ENCODE peak calls at places on chromosomes 3 and 15, in five cellular contexts. F is CD4-positive, alpha-beta T cell; T is A549; X is heart left ventricle; P is brain microvascular endothelial cell. G is an unnamed sample.

GRCh38 chr3:98733055-98733777 is 29.9 kb upstream of the ST3GAL6 start:
- DNase-seq in P (no peak), X (peak), T (no peak), F (no peak), G (no peak)

GRCh38 chr3:128348805-128349531 is 117.7 kb downstream of the DNAJB8 start:
- DNase-seq in X (no peak), F (no peak), P (no peak), T (no peak), G (no peak)

GRCh38 chr15:70762469-70763119 is 764 bp downstream of the UACA start:
- DNase-seq in T (peak), F (no peak), P (peak), X (peak), G (no peak)

GRCh38 chr15:40105517-40106202 is 3.0 kb downstream of the BMF start:
- DNase-seq in T (no peak), F (peak), X (no peak), P (no peak), G (no peak)

GRCh38 chr3:142857056-142857455 is 31.8 kb downstream of the PCOLCE2 start:
- DNase-seq in X (peak), F (no peak), P (no peak), T (peak), G (no peak)

GRCh38 chr15:74995779-74996765 is 709 bp downstream of the SCAMP5 start:
- DNase-seq in T (no peak), P (no peak), F (no peak), X (peak), G (peak)

GRCh38 chr15:37636736-37637135 is 297.7 kb upstream of the TMCO5A start:
- DNase-seq in F (no peak), X (no peak), T (no peak), P (no peak), G (no peak)

GRCh38 chr3:50286322-50287227 is 5.7 kb downstream of the IFRD2 start:
- DNase-seq in F (no peak), X (no peak), T (no peak), P (no peak), G (no peak)

GRCh38 chr3:115512565-115513410 is 110.5 kb upstream of the GAP43 start:
- DNase-seq in T (peak), X (peak), P (peak), F (no peak), G (no peak)

GRCh38 chr3:38643090-38643489 is 6.4 kb downstream of the SCN5A start:
- DNase-seq in F (no peak), P (no peak), X (no peak), T (no peak), G (no peak)

GRCh38 chr15:88604381-88604951 is 16.7 kb upstream of the AEN start:
- DNase-seq in P (no peak), T (no peak), X (no peak), F (no peak), G (peak)

GRCh38 chr3:10531031-10531430 is 25.6 kb upstream of the ATP2B2 start:
- DNase-seq in T (no peak), P (no peak), X (no peak), F (no peak), G (no peak)

GRCh38 chr3:172877011-172877410 is 126.5 kb downstream of the ECT2 start:
- DNase-seq in X (no peak), P (no peak), F (no peak), T (no peak), G (no peak)

GRCh38 chr3:134874737-134875413 is 79.8 kb downstream of the EPHB1 start:
- DNase-seq in F (no peak), P (no peak), X (peak), T (no peak), G (peak)

GRCh38 chr3:124620600-124621063 is 109.6 kb upstream of the UMPS start:
- DNase-seq in P (peak), F (peak), T (peak), X (peak), G (no peak)

GRCh38 chr3:86973440-86973839 is 17.5 kb downstream of the VGLL3 start:
- DNase-seq in T (peak), F (no peak), P (peak), X (no peak), G (no peak)

GRCh38 chr3:114362815-114363214 is 69.0 kb downstream of the TIGIT start:
- DNase-seq in P (no peak), F (no peak), T (peak), X (no peak), G (no peak)

GRCh38 chr3:141858312-141858711 is 18.1 kb upstream of the ATP1B3 start:
- DNase-seq in X (no peak), T (no peak), F (no peak), P (no peak), G (no peak)

GRCh38 chr15:26805470-26805869 is 32.6 kb upstream of the GABRB3 start:
- DNase-seq in F (no peak), T (no peak), P (no peak), X (no peak), G (no peak)

GRCh38 chr3:23738946-23739345 is 66.8 kb upstream of the UBE2E1 start:
- DNase-seq in P (no peak), T (peak), X (no peak), F (no peak), G (no peak)

GRCh38 chr3:171788546-171789351 is 21.5 kb downstream of the PLD1 start:
- DNase-seq in T (no peak), X (no peak), F (no peak), P (peak), G (no peak)

GRCh38 chr3:117145677-117146076 is 436.1 kb downstream of the TUSC7 start:
- DNase-seq in X (no peak), P (no peak), T (no peak), F (no peak), G (no peak)

GRCh38 chr3:45870099-45870498 is 16.2 kb upstream of the CCR9 start:
- DNase-seq in T (no peak), X (no peak), F (peak), P (no peak), G (no peak)

GRCh38 chr3:185744997-185745843 is 79.6 kb downstream of the IGF2BP2 start:
- DNase-seq in F (no peak), P (peak), T (peak), X (no peak), G (no peak)

GRCh38 chr3:174387736-174388135 is 471.4 kb upstream of the NAALADL2 start:
- DNase-seq in T (no peak), X (no peak), P (no peak), F (no peak), G (no peak)

GRCh38 chr3:193972816-193973215 is 163.1 kb upstream of the HES1 start:
- DNase-seq in P (no peak), X (no peak), F (no peak), T (no peak), G (no peak)

GRCh38 chr3:59341441-59341840 is 291.6 kb upstream of the CFAP20DC start:
- DNase-seq in P (no peak), F (no peak), X (no peak), T (no peak), G (no peak)

GRCh38 chr3:100401674-100402036 is 316 bp downstream of the LNP1 start:
- DNase-seq in P (peak), T (no peak), X (peak), F (peak), G (peak)

GRCh38 chr3:66133050-66133757 is 87.6 kb upstream of the SLC25A26 start:
- DNase-seq in P (peak), X (no peak), F (no peak), T (no peak), G (no peak)

GRCh38 chr3:53833053-53833645 is 13.1 kb downstream of the CHDH start:
- DNase-seq in X (no peak), T (no peak), P (no peak), F (no peak), G (no peak)

GRCh38 chr3:86814321-86814720 is 176.6 kb downstream of the VGLL3 start:
- DNase-seq in F (no peak), P (no peak), T (no peak), X (no peak), G (peak)

GRCh38 chr3:29281265-29282228 is 676 bp downstream of the RBMS3 start:
- DNase-seq in X (peak), F (no peak), T (peak), P (peak), G (no peak)

GRCh38 chr15:71055461-71055860 is 59.8 kb upstream of the THSD4 start:
- DNase-seq in X (no peak), P (no peak), T (peak), F (no peak), G (no peak)

GRCh38 chr3:2652416-2652815 is 457.8 kb downstream of the IL5RA start:
- DNase-seq in F (no peak), T (no peak), X (no peak), P (no peak), G (no peak)

GRCh38 chr15:39083213-39083612 is 497.7 kb upstream of the THBS1 start:
- DNase-seq in X (no peak), F (no peak), T (no peak), P (no peak), G (no peak)

GRCh38 chr3:111244760-111245159 is 173.1 kb downstream of the NECTIN3 start:
- DNase-seq in X (no peak), P (no peak), F (no peak), T (no peak), G (no peak)
- H3K27ac ChIP-seq in X (no peak), P (no peak), F (no peak), T (no peak), G (no peak)

GRCh38 chr15:83709246-83709645 is 55.3 kb downstream of the ADAMTSL3 start:
- DNase-seq in P (peak), X (no peak), F (no peak), T (no peak), G (no peak)

GRCh38 chr15:83708328-83708727 is 54.4 kb downstream of the ADAMTSL3 start:
- DNase-seq in T (no peak), X (no peak), F (no peak), P (no peak), G (no peak)

GRCh38 chr15:83710452-83710851 is 56.5 kb downstream of the ADAMTSL3 start:
- DNase-seq in P (no peak), T (no peak), X (no peak), F (no peak), G (no peak)

GRCh38 chr15:83713242-83713641 is 59.3 kb downstream of the ADAMTSL3 start:
- DNase-seq in X (no peak), T (no peak), P (no peak), F (no peak), G (no peak)

GRCh38 chr15:83709813-83710212 is 55.9 kb downstream of the ADAMTSL3 start:
- DNase-seq in T (no peak), X (no peak), P (no peak), F (no peak), G (no peak)
- H3K27ac ChIP-seq in T (no peak), X (no peak), P (no peak), F (no peak), G (no peak)

DNA sequence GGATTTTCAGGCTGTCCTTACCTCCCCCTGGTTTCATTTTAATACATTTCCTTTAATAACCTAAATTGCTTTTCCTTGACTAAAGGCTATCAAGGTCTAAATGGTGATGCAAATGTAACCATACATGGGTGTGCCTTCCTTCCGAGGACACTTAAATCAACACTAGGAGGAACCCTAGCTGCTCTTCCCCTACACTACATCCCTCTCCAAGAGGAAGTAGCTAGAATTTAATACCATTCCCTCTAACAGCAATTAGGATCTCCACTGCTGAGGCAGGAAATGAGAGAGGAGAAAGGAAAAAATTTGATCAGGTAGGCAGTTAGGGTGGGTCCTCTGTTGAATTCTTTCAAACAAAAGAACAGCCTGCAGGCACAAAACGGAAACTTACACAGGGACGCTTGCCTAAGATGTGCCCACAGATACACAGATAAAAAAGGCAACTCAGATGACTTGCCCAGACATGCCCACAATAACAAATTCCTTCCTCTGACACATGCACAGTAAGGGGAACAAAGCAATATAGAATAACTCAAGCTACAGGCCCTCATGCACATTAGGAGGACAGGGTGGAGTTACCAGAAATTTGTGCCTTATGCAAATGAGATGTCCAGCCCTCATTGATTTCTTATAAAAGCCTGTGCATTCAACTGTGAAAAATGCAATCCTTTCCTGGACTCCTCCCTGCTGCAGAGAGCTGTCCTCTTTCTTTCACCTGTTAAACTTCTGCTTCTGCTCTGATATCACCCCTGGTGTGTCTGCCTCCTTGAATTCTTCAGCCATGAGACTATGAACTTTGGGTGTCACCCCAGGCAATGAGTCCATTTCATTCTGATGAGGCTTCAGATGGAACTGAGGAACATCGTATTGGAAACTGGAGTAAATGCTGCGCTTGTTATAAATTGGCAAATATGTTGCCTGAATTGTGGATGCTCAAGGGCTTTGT is 1024.3 kb upstream of the CADM2 start:
- DNase-seq in P (no peak), T (peak), X (no peak), F (no peak), G (no peak)
- H3K27ac ChIP-seq in P (no peak), T (peak), X (no peak), F (no peak), G (no peak)

DNA sequence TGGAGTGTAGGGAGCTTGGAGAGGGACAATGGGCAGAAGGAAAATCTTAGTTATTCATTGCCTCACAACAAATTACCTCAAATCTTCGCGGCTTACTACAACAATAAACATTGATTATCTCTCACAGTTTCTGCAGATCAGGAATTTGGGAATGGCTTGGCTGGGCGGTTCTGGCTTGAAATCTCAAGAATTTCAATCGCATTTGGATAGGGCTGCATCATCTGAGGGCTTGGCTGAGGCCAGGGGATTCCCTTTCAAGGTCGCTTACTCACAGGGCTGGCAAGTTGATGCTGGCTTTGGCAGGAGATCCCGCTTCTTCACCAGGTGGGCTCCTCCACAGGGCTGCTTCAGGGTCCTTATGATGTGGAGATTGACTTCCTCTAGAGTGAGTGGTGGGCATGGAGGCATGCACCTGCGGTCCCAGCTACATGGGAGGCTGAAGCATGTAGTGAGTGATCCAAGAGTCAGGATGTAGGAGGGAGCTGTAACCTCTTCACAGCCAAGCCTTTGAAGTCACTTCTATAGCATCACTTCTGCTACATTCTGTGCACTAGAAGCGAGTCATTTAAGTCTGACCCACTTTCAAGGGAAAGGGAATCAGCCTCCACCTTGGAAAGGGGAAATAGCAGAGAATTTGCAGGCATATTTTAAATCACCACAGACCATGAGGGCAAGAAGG is 63.1 kb downstream of the CDC25A start:
- DNase-seq in T (peak), X (no peak), P (peak), F (no peak), G (no peak)
- H3K27ac ChIP-seq in T (no peak), X (no peak), P (no peak), F (no peak), G (no peak)

DNA sequence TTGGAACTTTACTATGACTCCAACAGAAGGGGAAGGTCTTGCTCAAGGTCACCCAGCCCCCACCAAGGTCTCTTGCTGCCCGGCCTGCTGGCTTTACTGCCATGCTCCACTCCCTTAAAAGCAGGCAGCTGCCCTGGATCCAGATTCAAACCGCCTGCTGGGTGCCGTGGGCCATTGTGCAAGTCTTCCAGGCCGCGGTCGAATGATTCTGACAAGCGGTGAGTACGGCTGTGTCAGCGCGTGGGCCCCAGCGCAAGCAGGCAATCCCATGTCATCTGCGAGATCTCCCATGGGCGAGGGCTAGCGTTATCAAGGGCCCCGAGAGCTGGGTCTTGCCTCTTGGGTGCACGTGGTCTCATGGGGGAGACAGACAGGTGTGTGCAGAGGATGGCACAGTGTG is 37.6 kb downstream of the CORO2B start:
- DNase-seq in T (no peak), P (peak), X (no peak), F (no peak), G (peak)
- H3K27ac ChIP-seq in T (no peak), P (no peak), X (no peak), F (no peak), G (peak)

GRCh38 chr3:189236352-189236751 is 64.6 kb downstream of the TPRG1 start:
- DNase-seq in P (no peak), X (no peak), T (no peak), F (no peak), G (no peak)
- H3K27ac ChIP-seq in P (no peak), X (no peak), T (no peak), F (no peak), G (no peak)

G was measured in substantia nigra.